ENCODE peak calls at places on chromosomes 7 and 10, in seven cellular contexts. W is KG1; S is amniotic stem cell; F is left ventricle myocardium inferior; U is Karpas-422; J is activated CD4-positive, alpha-beta T cell treated with anti-CD3 and anti-CD28 coated beads, Interleukin-2, amount 50 U/mL, for 1 hour; O is cardiac muscle cell. K is an unnamed sample.

GRCh38 chr10:79073784-79074432 is 5.1 kb downstream of the ZMIZ1 start:
- DNase-seq in S (no peak), O (peak), J (no peak), F (peak), W (no peak), U (no peak), K (no peak)

GRCh38 chr10:48983648-48984359 is 44.2 kb upstream of the LRRC18 start:
- DNase-seq in U (no peak), J (no peak), O (no peak), S (no peak), W (no peak), F (no peak), K (no peak)

GRCh38 chr10:28940158-28940888 is 263.0 kb downstream of the BAMBI start:
- DNase-seq in O (no peak), J (no peak), W (no peak), F (no peak), U (no peak), S (no peak), K (no peak)

GRCh38 chr7:74454948-74455804 is 1.5 kb downstream of the GTF2IRD1 start:
- DNase-seq in S (no peak), O (no peak), U (no peak), F (peak), W (no peak), J (no peak), K (no peak)

GRCh38 chr7:1567082-1567771 is 2.6 kb downstream of the PSMG3 start:
- DNase-seq in F (no peak), U (no peak), J (no peak), S (no peak), O (no peak), W (no peak), K (no peak)

GRCh38 chr7:141975806-141976523 is 2.4 kb upstream of the TAS2R38 start:
- DNase-seq in F (peak), U (peak), W (no peak), J (peak), S (peak), O (peak), K (peak)

GRCh38 chr7:30164567-30164966 is 29.8 kb downstream of the MTURN start:
- DNase-seq in S (peak), F (no peak), W (peak), J (no peak), U (peak), O (peak), K (no peak)

GRCh38 chr7:763762-764161 is 36.7 kb upstream of the PRKAR1B start:
- DNase-seq in O (no peak), U (no peak), W (no peak), F (no peak), J (no peak), S (no peak), K (no peak)

GRCh38 chr10:132516771-132517725 is 20.5 kb upstream of the INPP5A start:
- DNase-seq in W (no peak), O (peak), J (no peak), U (no peak), S (peak), F (peak), K (peak)

GRCh38 chr7:143900230-143900766 is 1.7 kb downstream of the TCAF1 start:
- DNase-seq in S (no peak), O (no peak), J (no peak), U (no peak), F (no peak), W (no peak), K (no peak)

GRCh38 chr7:132475669-132476116 is 100.6 kb downstream of the PLXNA4 start:
- DNase-seq in O (no peak), W (no peak), S (no peak), J (no peak), U (no peak), F (no peak), K (no peak)